ENCODE peak calls at places on chromosome 17, in four cellular contexts. J is brain microvascular endothelial cell, P is ovary, U is endothelial cell of umbilical vein. R is an unnamed sample.

GRCh38 chr17:6755731-6756184 is at the start of gene XAF1:
- DNase-seq in J (no peak), P (peak), U (peak), R (no peak)

GRCh38 chr17:76497979-76498885 is 3.0 kb downstream of the RHBDF2 start:
- DNase-seq in J (peak), U (peak), P (peak), R (peak)

GRCh38 chr17:11122908-11123307 is 118.1 kb upstream of the SHISA6 start:
- DNase-seq in J (no peak), U (no peak), P (peak), R (no peak)

GRCh38 chr17:83124871-83125514 is 45.6 kb downstream of the METRNL start:
- DNase-seq in J (no peak), U (no peak), P (peak), R (no peak)

GRCh38 chr17:80257716-80258213 is 2.9 kb upstream of the RNF213 start:
- DNase-seq in J (no peak), P (no peak), U (no peak), R (no peak)

GRCh38 chr17:17448076-17448475 is 28.7 kb upstream of the MED9 start:
- DNase-seq in U (no peak), J (no peak), P (no peak), R (no peak)

GRCh38 chr17:79064026-79064425 is 10.6 kb upstream of the ENGASE start:
- DNase-seq in P (no peak), U (no peak), J (no peak), R (no peak)

GRCh38 chr17:50893183-50893993 is 27.2 kb upstream of the TOB1 start:
- DNase-seq in U (no peak), P (no peak), J (no peak), R (peak)

GRCh38 chr17:45228121-45228941 is 6.6 kb downstream of the FMNL1 start:
- DNase-seq in U (no peak), P (no peak), J (no peak), R (no peak)

GRCh38 chr17:56761387-56761786 is 72.3 kb downstream of the C17orf67 start:
- DNase-seq in P (no peak), J (no peak), U (no peak), R (no peak)

GRCh38 chr17:27494192-27495091 is 38.2 kb downstream of the KSR1 start:
- DNase-seq in U (peak), P (no peak), J (no peak), R (peak)

GRCh38 chr17:28657756-28658155 is 4.0 kb downstream of the SDF2 start:
- DNase-seq in J (peak), P (no peak), U (no peak), R (no peak)

GRCh38 chr17:61144876-61145564 is 254.6 kb upstream of the TBX2 start:
- DNase-seq in J (no peak), U (peak), P (no peak), R (no peak)

GRCh38 chr17:39139137-39139516 is 12.3 kb downstream of the PLXDC1 start:
- DNase-seq in P (no peak), U (no peak), J (peak), R (peak)

GRCh38 chr17:36463916-36464764 is 22.3 kb upstream of the ZNHIT3 start:
- DNase-seq in P (no peak), U (peak), J (peak), R (peak)

GRCh38 chr17:17171991-17172939 is 33.9 kb downstream of the PLD6 start:
- DNase-seq in J (no peak), P (no peak), U (peak), R (no peak)

DNA sequence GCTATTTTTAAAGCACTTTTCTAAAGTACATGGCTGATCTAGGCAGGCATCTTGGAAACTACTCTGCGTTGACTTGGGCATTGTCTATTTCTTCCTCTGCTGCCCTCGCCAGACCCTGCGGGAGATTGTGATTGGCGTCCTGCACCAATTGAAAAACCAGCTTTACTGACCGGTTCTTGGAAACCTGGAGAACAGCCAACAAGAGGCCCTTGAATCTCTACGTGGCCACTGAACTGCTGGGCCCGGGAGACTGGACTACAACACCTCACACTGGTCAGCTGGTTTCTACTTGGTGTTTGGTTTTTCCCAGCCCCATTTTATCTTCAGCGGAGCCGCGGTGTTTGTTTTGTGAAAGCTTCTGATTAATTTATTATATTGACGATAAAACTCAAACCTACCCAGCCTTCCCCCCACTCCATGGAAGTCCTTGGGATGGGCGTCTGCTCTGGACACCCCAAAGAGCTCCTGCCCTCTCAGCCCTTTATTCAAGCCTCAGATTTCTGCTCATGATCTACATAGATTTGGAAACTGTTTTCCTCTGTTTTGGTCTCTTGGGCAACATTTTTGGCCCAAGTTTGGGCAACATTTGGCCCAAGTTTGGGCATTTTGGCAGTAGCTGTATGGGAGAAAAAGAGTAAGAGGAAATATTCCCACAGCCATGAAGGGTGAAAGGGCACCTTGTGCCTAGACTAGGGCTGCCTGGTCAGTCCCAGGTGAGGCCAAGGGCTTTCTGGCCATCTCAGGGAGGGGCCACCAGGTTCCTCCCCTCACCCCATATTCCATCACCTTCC is 4.7 kb downstream of the MLX start:
- DNase-seq in J (no peak), U (no peak), P (no peak), R (no peak)
- H3K27ac ChIP-seq in J (no peak), U (no peak), P (no peak), R (no peak)

GRCh38 chr17:49705254-49705653 is 2.5 kb downstream of the SLC35B1 start:
- DNase-seq in J (no peak), P (no peak), U (no peak), R (no peak)

GRCh38 chr17:49707608-49708514 is at the start of gene SLC35B1:
- DNase-seq in J (peak), U (peak), P (peak), R (peak)

GRCh38 chr17:49703557-49704277 is 4.0 kb downstream of the SLC35B1 start:
- DNase-seq in J (peak), P (no peak), U (peak), R (no peak)

GRCh38 chr17:49707246-49707607 is 537 bp downstream of the SLC35B1 start:
- DNase-seq in J (no peak), P (no peak), U (peak), R (no peak)

GRCh38 chr17:49708515-49709161 is 874 bp upstream of the SLC35B1 start:
- DNase-seq in J (no peak), U (no peak), P (no peak), R (no peak)
- H3K27ac ChIP-seq in J (no peak), U (peak), P (peak), R (peak)

GRCh38 chr17:65173951-65174683 is 36.9 kb downstream of the RGS9 start:
- DNase-seq in P (no peak), J (no peak), U (no peak), R (no peak)

GRCh38 chr17:65174974-65175373 is 37.8 kb downstream of the RGS9 start:
- DNase-seq in P (no peak), J (no peak), U (no peak), R (no peak)

GRCh38 chr17:65175952-65176351 is 38.8 kb downstream of the RGS9 start:
- DNase-seq in J (no peak), U (no peak), P (no peak), R (no peak)

GRCh38 chr17:65177901-65178300 is 40.7 kb downstream of the RGS9 start:
- DNase-seq in U (peak), J (peak), P (no peak), R (no peak)

GRCh38 chr17:65176646-65177409 is 39.7 kb downstream of the RGS9 start:
- DNase-seq in U (no peak), P (no peak), J (no peak), R (no peak)
- H3K27ac ChIP-seq in U (no peak), P (no peak), J (no peak), R (no peak)

GRCh38 chr17:1830288-1830687 is 483 bp downstream of the RPA1 start:
- DNase-seq in U (peak), J (no peak), P (no peak), R (no peak)
- H3K27ac ChIP-seq in U (no peak), J (no peak), P (peak), R (peak)

R was measured in epithelial cell of prostate.